ENCODE peak calls at places on chromosomes 6 and 20, in eight cellular contexts. I is BE2C, F is neuronal stem cell, V is tibial artery, S is NCI-H460, T is epithelial cell of prostate, N is T follicular helper cell, J is ELR. Q is an unnamed sample.

GRCh38 chr6:54440549-54440948 is 132.3 kb downstream of the TINAG start:
- DNase-seq in I (no peak), F (no peak), V (no peak), S (no peak), T (no peak), N (no peak), J (no peak), Q (no peak)

GRCh38 chr6:3001773-3002293 is 2.1 kb downstream of the NQO2 start:
- DNase-seq in I (peak), F (no peak), V (peak), S (peak), T (no peak), N (no peak), J (peak), Q (peak)

GRCh38 chr20:1185316-1185741 is 548 bp upstream of the TMEM74B start:
- DNase-seq in I (no peak), F (peak), V (no peak), S (no peak), T (no peak), N (no peak), J (no peak), Q (peak)

GRCh38 chr6:39901670-39902069 is 32.6 kb downstream of the MOCS1 start:
- DNase-seq in I (no peak), F (no peak), V (no peak), S (no peak), T (no peak), N (no peak), J (no peak), Q (no peak)

GRCh38 chr6:98530732-98531131 is 303.6 kb upstream of the POU3F2 start:
- DNase-seq in I (no peak), F (no peak), V (no peak), S (no peak), T (no peak), N (no peak), J (no peak), Q (no peak)

GRCh38 chr6:17866876-17867444 is 120.5 kb downstream of the KIF13A start:
- DNase-seq in I (no peak), F (no peak), V (no peak), S (no peak), T (no peak), N (no peak), J (peak), Q (no peak)

GRCh38 chr20:45359406-45360148 is 3.4 kb upstream of the SYS1 start:
- DNase-seq in I (no peak), F (no peak), V (no peak), S (no peak), T (no peak), N (no peak), J (peak), Q (no peak)

GRCh38 chr6:143260857-143261256 is 189.6 kb downstream of the ADAT2 start:
- DNase-seq in I (no peak), F (no peak), V (no peak), S (no peak), T (peak), N (no peak), J (peak), Q (peak)

GRCh38 chr6:122995930-122996796 is at the start of gene CLVS2:
- DNase-seq in I (peak), F (peak), V (no peak), S (no peak), T (no peak), N (no peak), J (no peak), Q (peak)

GRCh38 chr20:22383156-22383555 is 201.2 kb downstream of the FOXA2 start:
- DNase-seq in I (no peak), F (no peak), V (no peak), S (no peak), T (no peak), N (no peak), J (no peak), Q (no peak)

GRCh38 chr6:151254451-151255081 is 14.8 kb downstream of the AKAP12 start:
- DNase-seq in I (no peak), F (no peak), V (no peak), S (no peak), T (no peak), N (no peak), J (peak), Q (no peak)

GRCh38 chr6:157376241-157376640 is 4.7 kb upstream of the ZDHHC14 start:
- DNase-seq in I (no peak), F (no peak), V (no peak), S (no peak), T (no peak), N (no peak), J (no peak), Q (no peak)

GRCh38 chr6:47111685-47112084 is 69.6 kb upstream of the ADGRF1 start:
- DNase-seq in I (no peak), F (no peak), V (no peak), S (no peak), T (no peak), N (no peak), J (peak), Q (peak)

GRCh38 chr20:62889411-62889810 is 27.8 kb upstream of the TCFL5 start:
- DNase-seq in I (no peak), F (no peak), V (no peak), S (no peak), T (no peak), N (no peak), J (no peak), Q (no peak)

GRCh38 chr6:155330922-155331321 is 16.6 kb upstream of the TFB1M start:
- DNase-seq in I (no peak), F (no peak), V (no peak), S (no peak), T (no peak), N (no peak), J (no peak), Q (no peak)

GRCh38 chr6:86502522-86502921 is 434.8 kb upstream of the HTR1E start:
- DNase-seq in I (no peak), F (no peak), V (no peak), S (no peak), T (no peak), N (no peak), J (no peak), Q (no peak)

GRCh38 chr20:32326507-32326851 is 31.7 kb upstream of the ASXL1 start:
- DNase-seq in I (no peak), F (no peak), V (no peak), S (no peak), T (peak), N (no peak), J (peak), Q (no peak)

GRCh38 chr20:33521461-33521860 is 31.6 kb downstream of the CBFA2T2 start:
- DNase-seq in I (no peak), F (no peak), V (no peak), S (no peak), T (no peak), N (no peak), J (no peak), Q (no peak)

GRCh38 chr20:56504373-56505005 is 20.1 kb upstream of the FAM209A start:
- DNase-seq in I (no peak), F (no peak), V (no peak), S (no peak), T (no peak), N (no peak), J (peak), Q (no peak)

GRCh38 chr20:7859371-7859802 is 80.9 kb downstream of the HAO1 start:
- DNase-seq in I (peak), F (peak), V (no peak), S (peak), T (no peak), N (no peak), J (peak), Q (peak)

GRCh38 chr6:100099189-100100074 is 105.4 kb upstream of the MCHR2 start:
- DNase-seq in I (no peak), F (no peak), V (no peak), S (peak), T (no peak), N (no peak), J (peak), Q (peak)

GRCh38 chr6:4281341-4282293 is 146.2 kb upstream of the ECI2 start:
- DNase-seq in I (no peak), F (peak), V (no peak), S (no peak), T (peak), N (no peak), J (no peak), Q (peak)

GRCh38 chr20:57193094-57193493 is 73.3 kb downstream of the BMP7 start:
- DNase-seq in I (no peak), F (no peak), V (no peak), S (no peak), T (no peak), N (no peak), J (no peak), Q (no peak)

GRCh38 chr20:3350412-3350811 is 57.1 kb downstream of the DNAAF9 start:
- DNase-seq in I (no peak), F (no peak), V (no peak), S (no peak), T (no peak), N (no peak), J (no peak), Q (no peak)

GRCh38 chr6:6752129-6752528 is 163.6 kb downstream of the LY86 start:
- DNase-seq in I (no peak), F (no peak), V (no peak), S (no peak), T (no peak), N (no peak), J (no peak), Q (no peak)

GRCh38 chr6:125924169-125924568 is 32.4 kb upstream of the HINT3 start:
- DNase-seq in I (peak), F (no peak), V (no peak), S (peak), T (peak), N (no peak), J (peak), Q (peak)

GRCh38 chr20:31846793-31847138 is 1.4 kb upstream of the FOXS1 start:
- DNase-seq in I (no peak), F (no peak), V (no peak), S (no peak), T (no peak), N (no peak), J (no peak), Q (no peak)

GRCh38 chr20:16821211-16822089 is 73.3 kb downstream of the OTOR start:
- DNase-seq in I (peak), F (peak), V (no peak), S (peak), T (no peak), N (no peak), J (peak), Q (peak)

GRCh38 chr6:44470746-44471145 is 83.2 kb downstream of the CDC5L start:
- DNase-seq in I (no peak), F (no peak), V (no peak), S (no peak), T (no peak), N (no peak), J (no peak), Q (no peak)

GRCh38 chr20:47235853-47236638 is 120.5 kb downstream of the ZMYND8 start:
- DNase-seq in I (peak), F (no peak), V (no peak), S (no peak), T (no peak), N (no peak), J (no peak), Q (no peak)

GRCh38 chr20:15146948-15147347 is 809.5 kb upstream of the FLRT3 start:
- DNase-seq in I (no peak), F (no peak), V (no peak), S (no peak), T (no peak), N (no peak), J (no peak), Q (no peak)

GRCh38 chr6:160398674-160399271 is 50.6 kb downstream of the SLC22A3 start:
- DNase-seq in I (no peak), F (no peak), V (no peak), S (no peak), T (no peak), N (no peak), J (peak), Q (no peak)

GRCh38 chr6:165769401-165769800 is 106.4 kb upstream of the PDE10A start:
- DNase-seq in I (no peak), F (no peak), V (no peak), S (no peak), T (no peak), N (no peak), J (no peak), Q (no peak)

GRCh38 chr20:57773059-57773815 is 63.4 kb upstream of the PMEPA1 start:
- DNase-seq in I (no peak), F (no peak), V (peak), S (no peak), T (no peak), N (no peak), J (no peak), Q (no peak)

GRCh38 chr6:116220172-116220571 is 33.7 kb downstream of the TSPYL4 start:
- DNase-seq in I (peak), F (no peak), V (no peak), S (no peak), T (no peak), N (no peak), J (peak), Q (no peak)

GRCh38 chr6:154410619-154411044 is 54.0 kb upstream of the IPCEF1 start:
- DNase-seq in I (no peak), F (no peak), V (peak), S (peak), T (peak), N (no peak), J (peak), Q (peak)

GRCh38 chr20:23596856-23597255 is 8.9 kb downstream of the CST9 start:
- DNase-seq in I (no peak), F (no peak), V (no peak), S (no peak), T (no peak), N (no peak), J (peak), Q (no peak)